ENCODE peak calls at places on chromosomes 16 and 17, in eight cellular contexts. N is mesenteric fat pad; C is MM.1S; Q is stimulated activated CD4-positive, alpha-beta T cell treated with anti-CD3 and anti-CD28 coated beads, Interleukin-4, amount 100 ng/mL, for 4 hours; F is AG10803; Y is lung microvascular endothelial cell; J is Kasumi-1; M is A172. R is an unnamed sample.
A peak's percentile ranks its signal among the peaks of the same experiment; 100 is the strongest.

GRCh38 chr17:33511670-33512069 is 218.6 kb upstream of the ASIC2 start:
- DNase-seq in N (no peak), C (peak; percentile 48), Q (no peak), F (no peak), Y (no peak), J (no peak), M (no peak), R (no peak)

GRCh38 chr17:73288534-73289302 is 23.1 kb downstream of the CDC42EP4 start:
- DNase-seq in N (no peak), C (no peak), Q (no peak), F (no peak), Y (no peak), J (no peak), M (no peak), R (peak; percentile 61)

GRCh38 chr17:76123749-76124581 is 17.1 kb downstream of the FOXJ1 start:
- DNase-seq in N (no peak), C (no peak), Q (no peak), F (no peak), Y (no peak), J (no peak), M (no peak), R (no peak)

GRCh38 chr16:85422374-85423185 is 190.5 kb upstream of the GSE1 start:
- DNase-seq in N (no peak), C (no peak), Q (no peak), F (no peak), Y (no peak), J (no peak), M (no peak), R (peak; percentile 58)

GRCh38 chr16:10080031-10080772 is 102.0 kb downstream of the GRIN2A start:
- DNase-seq in N (no peak), C (no peak), Q (no peak), F (peak; percentile 75), Y (peak; percentile 87), J (no peak), M (peak; percentile 67), R (peak; percentile 61)

GRCh38 chr17:7249219-7249618 is 2.3 kb downstream of the CTDNEP1 start:
- DNase-seq in N (no peak), C (no peak), Q (no peak), F (no peak), Y (no peak), J (no peak), M (no peak), R (no peak)

GRCh38 chr16:85611455-85612190 is 1.5 kb upstream of the GSE1 start:
- DNase-seq in N (peak; percentile 94), C (peak; percentile 16), Q (peak; percentile 48), F (peak; percentile 88), Y (peak; percentile 45), J (peak; percentile 41), M (peak; percentile 68), R (peak; percentile 76)

GRCh38 chr16:87279094-87279658 is 38.0 kb downstream of the C16orf95 start:
- DNase-seq in N (no peak), C (no peak), Q (no peak), F (no peak), Y (no peak), J (no peak), M (no peak), R (no peak)

GRCh38 chr16:27098366-27099050 is 31.8 kb downstream of the C16orf82 start:
- DNase-seq in N (peak; percentile 28), C (no peak), Q (no peak), F (no peak), Y (no peak), J (no peak), M (no peak), R (no peak)

GRCh38 chr16:25014500-25015147 is 545 bp downstream of the ARHGAP17 start:
- DNase-seq in N (peak; percentile 90), C (peak; percentile 18), Q (peak; percentile 14), F (peak; percentile 59), Y (peak; percentile 52), J (peak; percentile 23), M (no peak), R (no peak)

GRCh38 chr16:81879625-81880024 is 100.5 kb downstream of the PLCG2 start:
- DNase-seq in N (no peak), C (no peak), Q (no peak), F (no peak), Y (no peak), J (peak; percentile 33), M (no peak), R (no peak)

GRCh38 chr16:1492923-1493745 is at the start of gene TELO2:
- DNase-seq in N (peak; percentile 93), C (peak; percentile 84), Q (peak; percentile 93), F (peak; percentile 66), Y (peak; percentile 84), J (peak; percentile 44), M (peak; percentile 42), R (peak; percentile 88)

GRCh38 chr17:75078097-75079022 is 9.4 kb upstream of the SLC16A5 start:
- DNase-seq in N (no peak), C (no peak), Q (no peak), F (peak; percentile 79), Y (peak; percentile 41), J (no peak), M (peak; percentile 82), R (peak; percentile 84)

GRCh38 chr16:77396461-77396860 is 38.4 kb downstream of the ADAMTS18 start:
- DNase-seq in N (no peak), C (no peak), Q (no peak), F (no peak), Y (peak; percentile 20), J (no peak), M (no peak), R (no peak)

GRCh38 chr17:62916684-62917571 is 49.1 kb upstream of the TANC2 start:
- DNase-seq in N (no peak), C (no peak), Q (no peak), F (no peak), Y (peak; percentile 23), J (no peak), M (no peak), R (no peak)

GRCh38 chr16:11325404-11326083 is 19.7 kb upstream of the RMI2 start:
- DNase-seq in N (no peak), C (no peak), Q (peak; percentile 12), F (no peak), Y (no peak), J (no peak), M (no peak), R (no peak)

GRCh38 chr17:16269658-16270057 is 52.6 kb downstream of the PIGL start:
- DNase-seq in N (no peak), C (no peak), Q (no peak), F (peak; percentile 59), Y (peak; percentile 24), J (no peak), M (peak; percentile 65), R (no peak)

GRCh38 chr17:74961657-74962360 is 10.8 kb downstream of the HID1 start:
- DNase-seq in N (peak; percentile 93), C (peak; percentile 72), Q (peak; percentile 83), F (peak; percentile 81), Y (peak; percentile 89), J (peak; percentile 88), M (peak; percentile 82), R (peak; percentile 71)